ENCODE peak calls at places on chromosomes 6 and 20, in four cellular contexts. N is endothelial cell of umbilical vein, H is fibroblast of lung, G is neural progenitor cell. T is an unnamed sample.

GRCh38 chr20:62437985-62438384 is 10.6 kb upstream of the RBBP8NL start:
- DNase-seq in N (no peak), H (no peak), G (no peak), T (no peak)

GRCh38 chr6:99802396-99803031 is 191.5 kb downstream of the MCHR2 start:
- DNase-seq in N (no peak), H (no peak), G (peak), T (no peak)

GRCh38 chr6:93581371-93581770 is 162.0 kb upstream of the EPHA7 start:
- DNase-seq in N (no peak), H (no peak), G (no peak), T (no peak)

GRCh38 chr20:31694842-31695593 is 27.6 kb downstream of the BCL2L1 start:
- DNase-seq in N (no peak), H (no peak), G (no peak), T (no peak)

GRCh38 chr6:110357298-110357695 is 852 bp downstream of the METTL24 start:
- DNase-seq in N (no peak), H (no peak), G (no peak), T (no peak)

GRCh38 chr6:158666637-158667359 is 16.9 kb downstream of the SYTL3 start:
- DNase-seq in N (no peak), H (peak), G (no peak), T (no peak)

GRCh38 chr20:25064561-25064960 is 6.6 kb upstream of the ACSS1 start:
- DNase-seq in N (no peak), H (no peak), G (peak), T (no peak)

GRCh38 chr6:108902389-108902792 is 54.2 kb downstream of the ARMC2 start:
- DNase-seq in N (peak), H (peak), G (peak), T (no peak)

GRCh38 chr6:145015739-145016558 is 719.4 kb downstream of the EPM2A start:
- DNase-seq in N (peak), H (peak), G (no peak), T (no peak)

GRCh38 chr6:169302716-169303115 is 49.1 kb upstream of the THBS2 start:
- DNase-seq in N (no peak), H (no peak), G (no peak), T (no peak)

GRCh38 chr20:53124075-53124532 is 151.9 kb downstream of the TSHZ2 start:
- DNase-seq in N (no peak), H (peak), G (no peak), T (no peak)

GRCh38 chr6:45584127-45584526 is 206.4 kb upstream of the SUPT3H start:
- DNase-seq in N (no peak), H (no peak), G (no peak), T (no peak)

GRCh38 chr6:99485395-99485773 is 29.8 kb downstream of the USP45 start:
- DNase-seq in N (no peak), H (no peak), G (no peak), T (no peak)

GRCh38 chr20:39773380-39774000 is 811.3 kb downstream of the DHX35 start:
- DNase-seq in N (no peak), H (peak), G (no peak), T (no peak)

GRCh38 chr6:37640776-37641395 is 56.8 kb downstream of the MDGA1 start:
- DNase-seq in N (no peak), H (no peak), G (no peak), T (no peak)

GRCh38 chr6:38503032-38503784 is 136.5 kb downstream of the BTBD9 start:
- DNase-seq in N (no peak), H (no peak), G (no peak), T (no peak)

GRCh38 chr6:28413681-28414080 is 14.1 kb upstream of the ZSCAN12 start:
- DNase-seq in N (no peak), H (no peak), G (no peak), T (no peak)

GRCh38 chr20:62651285-62652021 is 9.2 kb downstream of the SLCO4A1 start:
- DNase-seq in N (no peak), H (no peak), G (no peak), T (no peak)

GRCh38 chr6:169345198-169345597 is 91.6 kb upstream of the THBS2 start:
- DNase-seq in N (no peak), H (no peak), G (no peak), T (no peak)

GRCh38 chr20:61895686-61896057 is 170.0 kb downstream of the TAF4 start:
- DNase-seq in N (no peak), H (no peak), G (no peak), T (no peak)

GRCh38 chr6:116410945-116411623 is 40.3 kb downstream of the DSE start:
- DNase-seq in N (peak), H (peak), G (no peak), T (no peak)

DNA sequence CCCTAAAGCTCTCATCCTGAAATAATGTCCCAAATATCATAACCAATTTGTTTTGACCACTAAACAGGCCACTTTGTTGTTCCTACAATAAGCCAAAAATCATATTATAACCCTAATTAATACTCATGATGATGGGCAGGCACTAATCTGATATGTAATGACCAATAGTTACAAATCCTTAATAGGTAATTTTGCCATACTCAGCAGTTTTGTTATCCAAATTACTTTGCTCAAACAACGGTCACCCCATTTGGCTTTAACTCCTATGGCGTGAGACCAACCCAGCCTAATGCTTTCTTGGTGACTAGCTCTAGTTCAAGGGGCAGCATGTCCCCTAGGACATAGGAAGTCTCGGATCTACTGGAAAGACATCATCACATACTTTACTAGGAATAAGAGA is 123.2 kb upstream of the ID4 start:
- DNase-seq in N (no peak), H (no peak), G (no peak), T (no peak)
- H3K9ac ChIP-seq in N (no peak), H (no peak), G (no peak), T (no peak)

DNA sequence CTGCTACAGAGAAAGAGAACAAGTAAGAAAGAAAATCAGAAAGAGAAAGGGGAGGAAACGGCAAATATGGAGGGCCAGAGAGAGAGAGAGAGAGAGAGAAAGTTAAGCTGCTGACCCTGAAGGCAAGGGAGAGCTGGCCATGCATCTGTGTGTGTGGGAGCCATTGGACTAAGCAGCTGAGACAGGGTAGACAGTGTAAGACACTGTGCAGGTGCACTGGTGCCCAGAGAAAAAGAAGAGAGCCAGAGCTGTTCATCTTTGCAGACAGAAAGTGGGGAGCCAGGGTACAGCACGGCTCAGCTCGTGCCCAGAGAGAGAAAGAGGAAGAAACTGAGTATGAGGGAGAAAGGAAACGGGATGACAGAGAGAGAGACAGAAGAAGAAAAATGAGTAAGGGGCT is 24.1 kb upstream of the ZNF318 start:
- DNase-seq in N (no peak), H (no peak), G (no peak), T (no peak)
- H3K9ac ChIP-seq in N (no peak), H (no peak), G (no peak), T (peak)

GRCh38 chr6:157427969-157428368 is 47.0 kb downstream of the ZDHHC14 start:
- DNase-seq in N (no peak), H (no peak), G (no peak), T (no peak)
- H3K9ac ChIP-seq in N (no peak), H (no peak), G (no peak), T (no peak)

GRCh38 chr6:117444600-117444999 is 18.9 kb upstream of the ROS1 start:
- DNase-seq in N (no peak), H (peak), G (no peak), T (no peak)

GRCh38 chr6:117449549-117450439 is 24.1 kb upstream of the ROS1 start:
- DNase-seq in N (peak), H (peak), G (peak), T (peak)

GRCh38 chr6:117448732-117449131 is 23.0 kb upstream of the ROS1 start:
- DNase-seq in N (no peak), H (peak), G (no peak), T (no peak)

GRCh38 chr6:117448011-117448410 is 22.3 kb upstream of the ROS1 start:
- DNase-seq in N (no peak), H (peak), G (peak), T (no peak)

DNA sequence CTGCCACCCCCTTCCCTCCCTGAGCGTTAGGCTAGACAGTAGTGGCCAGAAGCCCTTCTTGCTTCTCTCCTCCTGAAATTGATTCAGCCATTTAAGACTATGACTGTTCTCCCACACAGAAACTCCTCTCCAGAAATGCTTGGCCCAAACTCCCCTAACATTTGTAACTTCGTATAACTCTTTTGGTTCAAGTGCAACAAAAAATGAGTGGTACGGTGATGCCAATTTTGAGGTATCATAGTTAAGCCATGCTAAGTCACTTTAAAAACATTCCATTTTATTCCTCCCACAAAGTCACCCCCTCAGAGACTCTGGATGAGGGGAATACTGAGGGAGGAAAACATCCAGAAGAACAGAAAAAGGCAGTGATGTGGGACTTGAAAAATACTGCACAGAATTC is 21.1 kb upstream of the ROS1 start:
- DNase-seq in N (no peak), H (peak), G (no peak), T (no peak)
- H3K9ac ChIP-seq in N (no peak), H (no peak), G (no peak), T (no peak)

GRCh38 chr6:22146581-22147468 is 150.0 kb downstream of the PRL start:
- DNase-seq in N (peak), H (peak), G (no peak), T (no peak)
- H3K9ac ChIP-seq in N (peak), H (no peak), G (no peak), T (no peak)

DNA sequence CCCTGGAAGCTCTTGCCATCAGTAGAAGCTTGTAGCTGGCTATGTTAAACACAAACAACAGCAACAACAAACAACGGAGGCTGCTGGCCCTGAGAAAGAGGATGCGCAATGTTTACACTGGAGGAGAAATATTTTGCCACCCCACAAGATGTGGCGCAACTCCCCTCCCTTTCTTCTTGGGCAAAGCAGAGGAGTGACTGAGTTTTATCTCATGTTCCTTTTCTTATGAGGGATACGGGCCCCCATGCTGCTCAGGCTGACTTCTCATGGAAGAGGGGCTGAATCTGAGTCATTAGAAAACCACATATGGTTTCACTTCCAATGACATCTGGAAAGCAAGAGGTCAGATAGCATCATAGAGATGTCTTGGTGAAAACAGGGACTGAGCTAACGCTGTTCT is 75.9 kb upstream of the HDDC2 start:
- DNase-seq in N (no peak), H (peak), G (no peak), T (no peak)
- H3K9ac ChIP-seq in N (no peak), H (no peak), G (no peak), T (no peak)

T was measured in HepG2.